ENCODE peak calls at places on chromosome 18, in eight cellular contexts. Q, H, E, N, R, L, Z and G are unnamed samples.

GRCh38 chr18:57942090-57942489 is 101.9 kb upstream of the NEDD4L start:
- DNase-seq in H (no peak), R (no peak), N (no peak), Z (no peak), E (no peak), Q (no peak), L (no peak), G (no peak)

GRCh38 chr18:58097127-58097906 is 53.3 kb downstream of the NEDD4L start:
- DNase-seq in Z (no peak), H (no peak), E (no peak), Q (no peak), N (peak), R (no peak), L (no peak), G (no peak)

GRCh38 chr18:66124394-66124793 is 373.6 kb downstream of the CDH7 start:
- DNase-seq in E (no peak), Q (no peak), L (no peak), H (no peak), N (no peak), Z (peak), R (no peak), G (no peak)

GRCh38 chr18:73707035-73707434 is 440.6 kb downstream of the FBXO15 start:
- DNase-seq in Q (no peak), N (no peak), H (no peak), R (no peak), L (no peak), Z (no peak), E (no peak), G (no peak)

GRCh38 chr18:42583197-42583776 is 532.2 kb downstream of the RIT2 start:
- DNase-seq in E (no peak), N (peak), H (no peak), Z (no peak), Q (no peak), L (no peak), R (no peak), G (no peak)

GRCh38 chr18:23049698-23050373 is 85.4 kb upstream of the CABLES1 start:
- DNase-seq in Z (no peak), H (no peak), R (no peak), E (no peak), Q (no peak), N (no peak), L (no peak), G (no peak)

GRCh38 chr18:25650201-25650941 is 298.4 kb upstream of the ZNF521 start:
- DNase-seq in Q (no peak), R (no peak), E (no peak), H (peak), L (no peak), Z (peak), N (peak), G (peak)

GRCh38 chr18:5197032-5197434 is at the start of gene AKAIN1:
- DNase-seq in H (no peak), R (peak), Q (peak), L (peak), E (no peak), Z (peak), N (peak), G (no peak)

GRCh38 chr18:8366656-8367055 is 242.6 kb upstream of the RAB12 start:
- DNase-seq in H (no peak), R (no peak), Z (no peak), E (no peak), N (no peak), L (no peak), Q (no peak), G (no peak)

GRCh38 chr18:73715228-73715670 is 432.4 kb downstream of the FBXO15 start:
- DNase-seq in R (no peak), Q (no peak), N (peak), Z (no peak), L (no peak), H (no peak), E (no peak), G (no peak)

GRCh38 chr18:74546751-74547530 is 12.6 kb downstream of the CNDP1 start:
- DNase-seq in N (peak), R (no peak), L (peak), Z (no peak), E (no peak), H (peak), Q (no peak), G (peak)

GRCh38 chr18:58605027-58606020 is 23.6 kb downstream of the ALPK2 start:
- DNase-seq in H (no peak), R (no peak), E (no peak), L (no peak), Q (no peak), N (peak), Z (no peak), G (no peak)

GRCh38 chr18:3869848-3870247 is 419.9 kb downstream of the TGIF1 start:
- DNase-seq in H (peak), E (no peak), R (no peak), N (peak), L (no peak), Q (no peak), Z (peak), G (peak)

GRCh38 chr18:58017267-58017666 is 26.8 kb upstream of the NEDD4L start:
- DNase-seq in Z (no peak), H (no peak), N (no peak), R (no peak), E (no peak), Q (no peak), L (no peak), G (no peak)

GRCh38 chr18:79494936-79495335 is 99.2 kb downstream of the NFATC1 start:
- DNase-seq in R (no peak), H (no peak), N (no peak), Z (no peak), Q (no peak), L (no peak), E (peak), G (no peak)

GRCh38 chr18:33928226-33928625 is 296.5 kb downstream of the NOL4 start:
- DNase-seq in N (peak), E (no peak), Q (no peak), Z (no peak), R (no peak), H (no peak), L (no peak), G (no peak)

GRCh38 chr18:10912790-10913560 is 236.4 kb downstream of the PIEZO2 start:
- DNase-seq in L (no peak), H (no peak), N (peak), R (no peak), Z (no peak), Q (no peak), E (no peak), G (no peak)

DNA sequence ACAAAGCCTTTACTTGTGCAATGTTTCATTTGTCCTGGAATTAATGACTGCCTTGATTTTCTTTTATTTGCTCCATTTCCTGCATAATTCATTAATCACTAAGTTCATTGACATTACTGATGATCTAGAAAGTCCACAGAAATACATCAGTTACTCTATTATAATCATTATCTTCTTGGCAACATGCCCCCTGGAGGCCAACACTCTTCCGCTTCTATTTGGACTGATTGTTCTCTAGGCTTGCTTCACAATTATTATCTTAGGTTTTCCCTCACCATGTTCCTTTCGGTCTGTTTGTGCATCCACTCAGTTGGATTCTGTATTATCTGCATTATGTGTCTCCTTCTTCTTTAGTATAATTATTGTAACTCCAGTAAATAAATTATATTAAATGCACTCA is 461.0 kb upstream of the CDH2 start:
- DNase-seq in Q (no peak), E (no peak), Z (no peak), N (peak), H (no peak), L (no peak), R (no peak), G (no peak)
- TF ChIP-seq CTCF in Q (no peak), E (no peak), Z (no peak), N (no peak), H (no peak), L (no peak), R (no peak), G (no peak)

DNA sequence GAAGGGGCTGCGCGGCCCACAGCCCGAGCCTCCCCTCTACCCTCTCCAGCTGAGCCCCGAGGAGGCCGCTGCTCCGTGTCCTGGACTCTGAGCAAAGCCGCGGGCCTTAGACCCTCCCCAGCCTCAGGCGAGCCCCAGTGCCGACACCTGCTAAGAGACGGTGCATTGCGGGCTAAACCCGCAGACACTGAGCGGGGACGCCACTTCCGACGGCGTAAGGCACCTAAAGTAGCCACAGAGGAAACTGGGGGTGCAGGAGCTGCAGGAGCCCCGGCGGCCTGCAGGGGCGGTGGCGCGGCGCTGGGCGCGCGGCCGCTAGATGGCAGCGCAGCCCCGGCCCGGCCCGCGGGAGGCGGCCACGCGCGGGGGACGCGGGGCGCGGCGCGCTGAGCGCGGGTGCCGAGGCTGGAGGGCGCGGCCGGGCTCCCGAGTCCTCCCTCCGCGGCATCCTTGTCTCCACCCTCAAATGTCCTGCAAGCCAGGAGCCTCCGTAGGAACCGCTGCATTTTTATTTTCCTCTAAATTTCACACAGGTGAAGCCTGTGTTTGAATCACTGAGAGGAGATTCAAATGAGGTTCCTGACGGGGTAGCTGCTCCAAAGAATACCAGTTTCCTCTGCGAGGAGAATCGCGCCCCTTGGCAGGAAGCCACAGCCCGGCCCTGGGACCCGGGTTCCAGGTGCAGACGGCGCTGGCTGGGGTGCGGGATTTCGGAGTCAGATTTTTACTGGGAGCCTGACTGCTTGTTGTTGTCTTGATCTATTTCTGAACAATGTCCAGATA is 650.5 kb downstream of the GALR1 start:
- DNase-seq in Q (peak), Z (peak), H (no peak), L (no peak), N (peak), E (no peak), R (peak), G (no peak)
- TF ChIP-seq CTCF in Q (peak), Z (peak), H (peak), L (peak), N (peak), E (peak), R (peak), G (peak)

GRCh38 chr18:45168883-45169585 is 446.2 kb upstream of the SLC14A2 start:
- DNase-seq in R (no peak), E (no peak), Z (no peak), H (peak), Q (no peak), N (peak), L (no peak), G (peak)

GRCh38 chr18:45167631-45168225 is 447.5 kb upstream of the SLC14A2 start:
- DNase-seq in Q (no peak), N (peak), E (no peak), H (no peak), R (no peak), L (no peak), Z (no peak), G (peak)

GRCh38 chr18:45171575-45172225 is 443.6 kb upstream of the SLC14A2 start:
- DNase-seq in E (no peak), Q (no peak), R (no peak), L (no peak), H (no peak), N (peak), Z (no peak), G (peak)

GRCh38 chr18:45167109-45167551 is 448.1 kb upstream of the SLC14A2 start:
- DNase-seq in Q (peak), L (no peak), R (no peak), H (no peak), Z (no peak), E (no peak), N (no peak), G (peak)

DNA sequence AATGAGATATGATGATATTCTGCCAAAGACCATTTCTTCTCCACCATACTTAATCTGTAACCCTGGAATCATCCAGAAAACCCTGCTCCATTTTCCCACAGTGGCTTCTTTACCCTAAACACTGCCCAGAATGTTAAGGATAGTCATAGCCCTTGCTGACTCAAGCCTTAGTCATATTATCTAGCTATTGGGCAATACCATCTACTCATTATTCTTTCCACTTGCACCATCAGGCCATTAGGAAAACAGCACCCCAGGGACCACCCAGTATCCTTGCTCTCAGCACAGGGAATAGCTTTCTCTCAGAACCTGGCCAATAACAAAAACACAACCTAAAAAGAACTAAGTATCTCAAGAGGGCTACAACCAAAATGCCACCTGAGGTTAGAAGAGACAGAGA is 445.7 kb upstream of the SLC14A2 start:
- DNase-seq in L (no peak), H (peak), Z (no peak), N (peak), E (no peak), R (no peak), Q (no peak), G (peak)
- TF ChIP-seq CTCF in L (no peak), H (no peak), Z (no peak), N (no peak), E (no peak), R (no peak), Q (no peak), G (peak)

GRCh38 chr18:56696966-56697365 is 45.8 kb downstream of the WDR7 start:
- DNase-seq in H (no peak), N (peak), Z (no peak), R (no peak), E (no peak), Q (no peak), L (no peak), G (no peak)

GRCh38 chr18:56702946-56703345 is 51.8 kb downstream of the WDR7 start:
- DNase-seq in H (no peak), Z (peak), R (peak), N (peak), L (no peak), Q (no peak), E (no peak), G (no peak)
- TF ChIP-seq CTCF in H (peak), Z (peak), R (peak), N (peak), L (no peak), Q (peak), E (no peak), G (peak)

GRCh38 chr18:68713791-68714190 is 1.1 kb downstream of the TMX3 start:
- DNase-seq in L (no peak), Q (no peak), Z (no peak), E (no peak), N (no peak), R (no peak), H (no peak), G (no peak)
- TF ChIP-seq CTCF in L (no peak), Q (no peak), Z (no peak), E (no peak), N (no peak), R (no peak), H (no peak), G (no peak)

GRCh38 chr18:45913276-45913675 is 53.9 kb downstream of the EPG5 start:
- DNase-seq in H (no peak), L (no peak), N (no peak), R (no peak), E (no peak), Z (no peak), Q (no peak), G (no peak)

GRCh38 chr18:45916302-45916701 is 50.8 kb downstream of the EPG5 start:
- DNase-seq in H (no peak), Z (no peak), E (no peak), Q (no peak), L (no peak), R (no peak), N (no peak), G (no peak)

DNA sequence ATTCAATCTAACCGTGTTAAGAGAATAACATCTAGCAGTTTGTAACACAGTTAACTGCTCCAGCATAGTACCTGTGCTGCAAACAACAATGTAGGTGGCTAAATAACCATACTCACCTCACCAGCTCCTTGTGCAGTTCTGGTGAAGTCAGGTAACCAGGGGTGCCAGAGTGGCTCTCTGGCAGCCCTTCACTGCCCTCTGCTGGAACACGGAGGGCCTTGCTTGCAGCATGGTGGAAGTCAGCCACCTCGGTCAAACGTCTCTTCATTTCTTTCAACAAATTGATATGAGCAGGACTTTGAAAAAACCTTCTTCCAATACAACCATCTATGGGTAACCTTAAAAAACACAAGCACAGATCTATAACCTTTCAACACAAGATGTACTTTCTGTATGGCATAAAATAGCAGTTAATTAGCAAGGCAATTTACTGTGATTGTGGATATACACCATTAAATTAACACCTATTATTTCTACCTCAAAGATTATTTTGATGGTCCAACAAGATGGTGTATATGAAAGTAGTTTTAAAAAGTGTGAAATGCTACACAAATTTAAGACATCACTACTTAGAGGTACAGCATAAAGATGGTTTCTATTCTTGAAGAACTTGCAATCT is 56.6 kb downstream of the EPG5 start:
- DNase-seq in H (no peak), E (peak), R (peak), Q (peak), N (peak), Z (peak), L (peak), G (no peak)
- TF ChIP-seq CTCF in H (peak), E (peak), R (peak), Q (peak), N (peak), Z (peak), L (peak), G (peak)

GRCh38 chr18:50662775-50663383 is 103.0 kb downstream of the MAPK4 start:
- DNase-seq in H (no peak), Q (no peak), Z (peak), N (no peak), L (no peak), R (no peak), E (no peak), G (no peak)

GRCh38 chr18:50661013-50661412 is 101.1 kb downstream of the MAPK4 start:
- DNase-seq in H (no peak), E (no peak), L (no peak), Q (no peak), N (no peak), R (no peak), Z (no peak), G (no peak)

GRCh38 chr18:50663626-50664441 is 103.9 kb downstream of the MAPK4 start:
- DNase-seq in L (no peak), Q (no peak), N (no peak), E (no peak), R (no peak), Z (no peak), H (no peak), G (no peak)

GRCh38 chr18:50659091-50660003 is 99.5 kb downstream of the MAPK4 start:
- DNase-seq in R (no peak), H (no peak), E (no peak), Z (peak), N (peak), Q (no peak), L (no peak), G (no peak)

DNA sequence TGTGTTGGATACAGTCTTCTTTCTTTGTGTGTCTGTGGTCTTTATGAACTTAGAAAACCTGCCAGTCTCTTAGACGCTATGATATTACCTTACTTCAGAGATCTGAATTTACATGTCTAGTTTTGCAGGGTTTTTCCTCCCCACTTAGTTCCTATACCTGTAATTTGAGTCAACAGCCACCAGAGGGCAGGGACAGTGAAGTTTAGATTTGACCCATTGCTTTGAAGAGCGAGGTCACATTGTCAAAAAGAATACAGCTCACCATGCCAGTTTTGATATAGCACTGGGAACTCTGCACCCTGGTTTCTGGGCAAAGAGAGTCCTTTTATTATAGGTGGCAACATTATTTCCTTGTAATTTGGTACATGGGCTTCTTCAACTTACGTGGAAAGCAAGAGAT is 102.3 kb downstream of the MAPK4 start:
- DNase-seq in L (no peak), Z (no peak), Q (no peak), N (no peak), H (no peak), E (no peak), R (peak), G (no peak)
- TF ChIP-seq CTCF in L (peak), Z (peak), Q (peak), N (peak), H (no peak), E (no peak), R (peak), G (peak)

GRCh38 chr18:37660658-37661057 is 95.1 kb upstream of the CELF4 start:
- DNase-seq in N (no peak), Q (no peak), R (no peak), E (no peak), L (no peak), H (no peak), Z (no peak), G (no peak)
- TF ChIP-seq CTCF in N (no peak), Q (no peak), R (no peak), E (no peak), L (no peak), H (no peak), Z (no peak), G (no peak)

DNA sequence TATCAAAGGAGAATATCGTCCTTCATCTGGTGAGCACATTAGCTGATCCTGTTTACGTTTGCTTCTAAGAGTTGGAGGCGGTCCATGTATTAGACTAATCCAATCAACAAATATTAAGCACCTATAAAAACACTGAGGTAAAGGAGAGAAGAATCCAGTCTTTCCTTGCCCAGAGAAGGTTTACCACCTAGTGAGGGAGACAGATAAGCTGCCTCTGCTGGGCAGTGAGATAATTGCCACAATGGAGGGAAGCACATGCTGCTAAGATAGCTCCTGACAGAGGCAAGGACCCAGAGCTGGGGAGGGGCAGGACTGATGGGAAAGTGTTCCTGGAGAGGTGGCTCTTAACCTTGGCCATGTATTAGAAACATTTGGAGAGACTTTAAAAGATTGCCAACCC is 36.7 kb upstream of the ST8SIA5 start:
- DNase-seq in L (no peak), Q (no peak), E (no peak), R (no peak), N (no peak), H (no peak), Z (peak), G (no peak)
- TF ChIP-seq CTCF in L (no peak), Q (no peak), E (no peak), R (no peak), N (no peak), H (no peak), Z (no peak), G (no peak)

GRCh38 chr18:49768051-49768391 is 45.3 kb downstream of the ACAA2 start:
- DNase-seq in R (peak), H (peak), Z (peak), L (peak), N (peak), E (no peak), Q (peak), G (peak)
- TF ChIP-seq CTCF in R (peak), H (peak), Z (peak), L (peak), N (peak), E (peak), Q (peak), G (peak)